ENCODE peak calls at places on chromosome 19, in six cellular contexts. Q is mucosa of descending colon, W is fibroblast of lung, X is BJ, Y is aorta, P is HAP-1. H is an unnamed sample. For H3K36me3, the result is how much of the 10 kb centered on the place peaks cover.

GRCh38 chr19:3270908-3271307 is 46.4 kb downstream of the CELF5 start:
- DNase-seq in P (peak), W (peak), Q (no peak), Y (no peak), X (no peak), H (no peak)

GRCh38 chr19:56261145-56261544 is 11.4 kb upstream of the EDDM13 start:
- DNase-seq in X (no peak), Q (no peak), P (no peak), W (no peak), Y (no peak), H (no peak)

GRCh38 chr19:43776285-43776684 is 4.5 kb downstream of the KCNN4 start:
- DNase-seq in W (no peak), Q (no peak), X (no peak), P (no peak), Y (no peak), H (no peak)

GRCh38 chr19:1648926-1649541 is 3.4 kb downstream of the TCF3 start:
- DNase-seq in Q (no peak), W (no peak), X (no peak), Y (no peak), P (no peak), H (no peak)

GRCh38 chr19:50563597-50563996 is 4.6 kb downstream of the LRRC4B start:
- DNase-seq in P (no peak), Q (no peak), X (no peak), W (no peak), Y (no peak), H (no peak)

GRCh38 chr19:18418725-18419194 is 438 bp upstream of the SSBP4 start:
- DNase-seq in P (no peak), W (no peak), Q (peak), Y (peak), X (no peak), H (peak)

GRCh38 chr19:6060600-6061391 is 49.5 kb downstream of the RFX2 start:
- DNase-seq in P (no peak), Q (no peak), W (no peak), X (no peak), Y (no peak), H (no peak)

GRCh38 chr19:39475748-39476147 is 4.9 kb upstream of the TIMM50 start:
- DNase-seq in X (no peak), Q (no peak), P (no peak), W (no peak), Y (no peak), H (no peak)

GRCh38 chr19:1107655-1108261 is 4.0 kb downstream of the GPX4 start:
- DNase-seq in X (no peak), P (no peak), Q (no peak), Y (no peak), W (no peak), H (no peak)

GRCh38 chr19:48551437-48552302 is at the start of gene SULT2B1:
- DNase-seq in Y (no peak), W (no peak), P (no peak), Q (peak), X (no peak), H (peak)

GRCh38 chr19:1401138-1401888 is at the start of gene GAMT:
- DNase-seq in X (no peak), P (peak), Q (no peak), Y (no peak), W (no peak), H (no peak)

GRCh38 chr19:35704218-35704617 is at the start of gene ZBTB32:
- DNase-seq in P (no peak), X (no peak), Q (peak), Y (no peak), W (peak), H (no peak)

GRCh38 chr19:1942934-1943555 is 2.1 kb downstream of the CSNK1G2 start:
- DNase-seq in Q (no peak), X (no peak), Y (no peak), W (no peak), P (peak), H (no peak)

GRCh38 chr19:8126511-8126910 is 22.9 kb downstream of the FBN3 start:
- DNase-seq in P (no peak), X (no peak), Q (no peak), Y (no peak), W (no peak), H (no peak)

DNA sequence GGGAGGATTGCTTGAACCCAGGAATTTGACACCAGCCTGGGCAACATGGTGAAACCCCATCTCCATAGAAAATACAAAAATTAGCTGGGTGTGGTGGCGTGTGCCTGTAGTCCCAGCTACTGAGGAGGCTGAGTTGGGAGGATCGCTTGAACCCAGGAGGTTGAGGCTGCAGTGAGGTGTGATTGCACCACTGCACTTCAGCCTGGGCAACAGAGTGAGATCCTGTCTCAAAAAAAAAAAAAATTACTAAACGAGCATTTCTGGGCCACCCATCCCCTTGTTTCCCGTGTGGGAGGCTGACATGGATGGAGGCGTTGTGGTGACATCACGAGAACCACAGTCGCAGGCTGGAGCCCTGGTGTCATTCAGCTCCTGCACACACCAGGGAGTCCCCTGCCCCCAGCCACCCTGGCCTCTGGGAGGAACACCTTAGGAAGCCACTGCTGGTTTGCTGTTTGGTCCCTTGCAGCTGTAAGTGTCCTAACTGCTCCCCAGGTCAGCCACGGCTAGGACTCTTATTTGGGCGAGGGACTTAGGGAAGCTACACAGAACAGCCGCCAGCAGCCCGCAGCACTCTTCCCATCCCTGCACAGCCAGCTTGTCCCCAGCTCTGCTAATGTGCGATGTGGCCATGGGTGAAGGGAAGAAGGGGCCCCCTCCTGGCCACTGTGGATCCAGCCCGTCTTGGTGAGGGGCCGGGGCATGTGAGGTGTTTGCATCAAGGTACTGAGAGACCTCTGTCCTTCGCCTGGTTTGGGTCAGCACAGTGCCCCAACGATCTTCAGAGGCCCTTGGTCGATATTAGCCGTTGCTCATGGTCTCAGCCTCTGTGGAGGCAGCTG is 12.7 kb downstream of the NKPD1 start:
- DNase-seq in Y (no peak), X (no peak), W (no peak), Q (no peak), P (no peak), H (no peak)
- H3K36me3 ChIP-seq in Y (under half), X (under half), W (under half), Q (under half), P (under half), H (under half)

DNA sequence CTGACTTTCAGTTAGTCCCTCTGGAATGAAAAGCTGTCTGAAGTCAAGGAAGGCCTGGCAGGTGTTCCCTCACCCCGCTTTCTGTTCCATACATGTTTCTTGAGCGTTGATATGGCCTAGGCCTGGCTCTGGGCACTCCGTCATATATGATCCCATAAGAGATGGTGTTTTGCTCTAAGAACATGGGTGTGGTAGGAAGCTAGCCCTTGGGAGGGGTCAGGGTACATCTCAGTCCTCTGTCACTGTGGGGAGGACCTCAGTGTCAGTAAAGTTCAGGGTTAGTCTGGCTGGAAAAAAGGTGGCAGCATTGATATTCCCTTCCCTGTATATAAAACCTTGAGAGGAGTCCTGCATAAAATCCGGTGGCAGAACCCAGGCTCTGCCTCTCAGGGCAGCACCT is 73.5 kb upstream of the NPAS1 start:
- DNase-seq in P (no peak), X (no peak), W (no peak), Y (no peak), Q (peak), H (no peak)
- H3K36me3 ChIP-seq in P (under half), X (under half), W (under half), Y (under half), Q (under half), H (under half)

GRCh38 chr19:51587264-51588191 is 16.4 kb downstream of the ZNF175 start:
- DNase-seq in Y (no peak), X (no peak), Q (no peak), W (no peak), P (no peak), H (no peak)
- H3K36me3 ChIP-seq in Y (under half), X (under half), Q (under half), W (under half), P (under half), H (under half)

GRCh38 chr19:9584073-9584833 is at the start of gene ZNF121:
- DNase-seq in X (no peak), W (peak), Q (peak), Y (peak), P (peak), H (peak)

DNA sequence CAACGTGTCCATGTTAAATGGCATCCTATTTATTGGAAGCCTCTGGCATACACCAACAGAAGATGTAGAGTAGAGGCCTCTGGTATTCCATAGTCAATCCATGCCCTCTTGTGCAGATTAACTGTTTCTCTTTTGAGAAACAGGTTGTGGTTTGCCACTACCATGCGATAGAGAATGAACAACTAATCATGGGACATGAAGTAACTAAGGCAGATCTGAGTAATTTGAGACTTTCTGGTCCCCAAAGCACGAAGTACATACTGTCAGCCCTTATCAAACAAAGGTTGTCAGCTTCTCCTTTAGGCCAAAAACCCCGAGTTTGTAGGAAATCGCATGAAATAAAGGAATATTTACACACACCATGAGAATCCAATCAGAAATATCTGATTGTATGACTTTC is 3.6 kb downstream of the ZNF121 start:
- DNase-seq in Q (no peak), W (no peak), X (no peak), P (no peak), Y (no peak), H (no peak)
- H3K36me3 ChIP-seq in Q (under half), W (under half), X (under half), P (under half), Y (under half), H (under half)

GRCh38 chr19:32598022-32598421 is 17.0 kb downstream of the PDCD5 start:
- DNase-seq in Y (no peak), X (no peak), Q (no peak), W (no peak), P (no peak), H (peak)
- H3K36me3 ChIP-seq in Y (under half), X (under half), Q (under half), W (under half), P (half or more), H (half or more)